ENCODE peak calls at places on chromosome 18, in five cellular contexts. I is astrocyte of the cerebellum, E is DND-41, V is neural crest cell, N is GM12865. L is an unnamed sample.

GRCh38 chr18:7388752-7389151 is 157.9 kb downstream of the LRRC30 start:
- DNase-seq in I (no peak), E (no peak), V (peak; percentile 4), N (no peak), L (no peak)

GRCh38 chr18:56851774-56852173 is 200.6 kb downstream of the WDR7 start:
- DNase-seq in I (no peak), E (no peak), V (no peak), N (peak; percentile 20), L (no peak)

GRCh38 chr18:65091737-65092329 is 659.0 kb upstream of the CDH7 start:
- DNase-seq in I (peak; percentile 1), E (no peak), V (no peak), N (peak; percentile 12), L (no peak)

GRCh38 chr18:62331581-62332436 is 6.7 kb downstream of the TNFRSF11A start:
- DNase-seq in I (peak; percentile 24), E (no peak), V (no peak), N (peak; percentile 52), L (no peak)

GRCh38 chr18:62772860-62773584 is 57.7 kb downstream of the PHLPP1 start:
- DNase-seq in I (no peak), E (no peak), V (no peak), N (no peak), L (no peak)

GRCh38 chr18:42915240-42915791 is 200.2 kb downstream of the RIT2 start:
- DNase-seq in I (peak; percentile 56), E (no peak), V (no peak), N (no peak), L (no peak)

GRCh38 chr18:45657357-45658335 is 42.4 kb downstream of the SLC14A2 start:
- DNase-seq in I (no peak), E (peak; percentile 37), V (no peak), N (no peak), L (no peak)

GRCh38 chr18:6644841-6645240 is 84.7 kb upstream of the ARHGAP28 start:
- DNase-seq in I (no peak), E (no peak), V (no peak), N (no peak), L (no peak)

GRCh38 chr18:22434973-22435608 is 17.4 kb upstream of the CTAGE1 start:
- DNase-seq in I (no peak), E (no peak), V (no peak), N (no peak), L (peak; percentile 76)

GRCh38 chr18:3679254-3679653 is 229.3 kb downstream of the TGIF1 start:
- DNase-seq in I (no peak), E (no peak), V (no peak), N (no peak), L (no peak)

GRCh38 chr18:51391731-51392130 is 194.2 kb upstream of the MEX3C start:
- DNase-seq in I (no peak), E (no peak), V (no peak), N (no peak), L (no peak)

GRCh38 chr18:48743046-48743445 is 204.2 kb downstream of the CTIF start:
- DNase-seq in I (no peak), E (no peak), V (no peak), N (no peak), L (no peak)

GRCh38 chr18:33804258-33804657 is 226.2 kb downstream of the ASXL3 start:
- DNase-seq in I (peak; percentile 80), E (no peak), V (no peak), N (no peak), L (peak; percentile 63)

GRCh38 chr18:51350081-51350480 is 152.6 kb upstream of the MEX3C start:
- DNase-seq in I (no peak), E (no peak), V (no peak), N (no peak), L (no peak)

GRCh38 chr18:3572761-3573160 is 122.8 kb downstream of the TGIF1 start:
- DNase-seq in I (no peak), E (no peak), V (no peak), N (no peak), L (no peak)

GRCh38 chr18:55237665-55238064 is 278.4 kb upstream of the CCDC68 start:
- DNase-seq in I (no peak), E (no peak), V (no peak), N (no peak), L (no peak)

GRCh38 chr18:12325726-12326245 is 17.7 kb downstream of the TUBB6 start:
- DNase-seq in I (no peak), E (no peak), V (no peak), N (no peak), L (no peak)

GRCh38 chr18:23487738-23488625 is 15.3 kb upstream of the RMC1 start:
- DNase-seq in I (no peak), E (no peak), V (no peak), N (peak; percentile 74), L (no peak)

GRCh38 chr18:39602112-39602511 is 2036.5 kb upstream of the CELF4 start:
- DNase-seq in I (no peak), E (no peak), V (no peak), N (no peak), L (no peak)

GRCh38 chr18:13712400-13713131 is 13.8 kb downstream of the FAM210A start:
- DNase-seq in I (no peak), E (no peak), V (no peak), N (no peak), L (no peak)

GRCh38 chr18:8303151-8303770 is 306.0 kb upstream of the RAB12 start:
- DNase-seq in I (no peak), E (no peak), V (no peak), N (no peak), L (no peak)

GRCh38 chr18:22223263-22223960 is 54.0 kb downstream of the GATA6 start:
- DNase-seq in I (peak; percentile 44), E (no peak), V (no peak), N (no peak), L (peak; percentile 69)

GRCh38 chr18:60146220-60146960 is 226.2 kb downstream of the MC4R start:
- DNase-seq in I (peak; percentile 57), E (peak; percentile 66), V (no peak), N (peak; percentile 20), L (no peak)

GRCh38 chr18:74623047-74623816 is 25.6 kb downstream of the ZNF407 start:
- DNase-seq in I (no peak), E (peak; percentile 27), V (no peak), N (no peak), L (no peak)

GRCh38 chr18:44510376-44510775 is 170.3 kb upstream of the SETBP1 start:
- DNase-seq in I (no peak), E (no peak), V (no peak), N (no peak), L (no peak)

GRCh38 chr18:75167137-75167536 is 41.8 kb downstream of the PTGR3 start:
- DNase-seq in I (no peak), E (no peak), V (no peak), N (no peak), L (no peak)

GRCh38 chr18:13558132-13558531 is 168.2 kb downstream of the FAM210A start:
- DNase-seq in I (no peak), E (peak; percentile 59), V (peak; percentile 31), N (peak; percentile 82), L (no peak)

GRCh38 chr18:54717673-54718435 is 110.4 kb upstream of the RAB27B start:
- DNase-seq in I (no peak), E (peak; percentile 74), V (no peak), N (peak; percentile 48), L (no peak)

GRCh38 chr18:323253-323622 is 55.4 kb upstream of the THOC1 start:
- DNase-seq in I (no peak), E (no peak), V (no peak), N (no peak), L (no peak)

GRCh38 chr18:6752200-6752873 is 22.8 kb downstream of the ARHGAP28 start:
- DNase-seq in I (peak; percentile 95), E (no peak), V (no peak), N (no peak), L (no peak)

GRCh38 chr18:41939326-41939725 is 15.7 kb upstream of the PIK3C3 start:
- DNase-seq in I (no peak), E (no peak), V (no peak), N (no peak), L (no peak)

GRCh38 chr18:79627750-79628294 is 51.8 kb upstream of the CTDP1 start:
- DNase-seq in I (no peak), E (no peak), V (no peak), N (no peak), L (no peak)

GRCh38 chr18:13639196-13639595 is 87.2 kb downstream of the FAM210A start:
- DNase-seq in I (no peak), E (no peak), V (no peak), N (no peak), L (no peak)

GRCh38 chr18:31420032-31420431 is 27.5 kb upstream of the DSG3 start:
- DNase-seq in I (no peak), E (no peak), V (no peak), N (no peak), L (no peak)

GRCh38 chr18:52748343-52748742 is 408.3 kb downstream of the DCC start:
- DNase-seq in I (no peak), E (no peak), V (no peak), N (no peak), L (no peak)

L was measured in non-pigmented ciliary epithelial cell.